ENCODE peak calls at places on chromosome 20, in six cellular contexts. V is H1, P is tibial nerve, A is A549, H is K562, Q is transverse colon. N is an unnamed sample.

GRCh38 chr20:21288587-21289370 is 14.4 kb upstream of the XRN2 start:
- DNase-seq in V (no peak), P (no peak), A (no peak), H (no peak), Q (no peak), N (no peak)

GRCh38 chr20:39112196-39112743 is 150.1 kb downstream of the DHX35 start:
- DNase-seq in V (peak; percentile 54), P (no peak), A (peak; percentile 66), H (peak; percentile 69), Q (peak; percentile 19), N (peak; percentile 71)

GRCh38 chr20:10469599-10469998 is 34.5 kb downstream of the SLX4IP start:
- DNase-seq in V (peak; percentile 23), P (peak; percentile 22), A (peak; percentile 89), H (peak; percentile 10), Q (peak; percentile 60), N (no peak)

GRCh38 chr20:15917333-15917732 is 655.9 kb downstream of the KIF16B start:
- DNase-seq in V (no peak), P (no peak), A (no peak), H (no peak), Q (no peak), N (no peak)

GRCh38 chr20:54228841-54229240 is 21.0 kb downstream of the PFDN4 start:
- DNase-seq in V (no peak), P (no peak), A (no peak), H (no peak), Q (no peak), N (no peak)

GRCh38 chr20:20710847-20711315 is 1.6 kb downstream of the RALGAPA2 start:
- DNase-seq in V (no peak), P (no peak), A (no peak), H (no peak), Q (peak; percentile 54), N (peak; percentile 77)

GRCh38 chr20:64053841-64054661 is 4.6 kb upstream of the SOX18 start:
- DNase-seq in V (no peak), P (no peak), A (peak; percentile 68), H (peak; percentile 60), Q (no peak), N (no peak)

GRCh38 chr20:63176035-63176434 is 39.9 kb downstream of the YTHDF1 start:
- DNase-seq in V (no peak), P (no peak), A (no peak), H (no peak), Q (no peak), N (no peak)

GRCh38 chr20:47310729-47311128 is 45.8 kb downstream of the ZMYND8 start:
- DNase-seq in V (no peak), P (no peak), A (no peak), H (no peak), Q (no peak), N (no peak)

GRCh38 chr20:41329435-41330342 is 10.9 kb upstream of the LPIN3 start:
- DNase-seq in V (no peak), P (peak; percentile 62), A (peak; percentile 65), H (no peak), Q (peak; percentile 64), N (peak; percentile 42)

GRCh38 chr20:12829121-12829520 is 179.7 kb upstream of the SPTLC3 start:
- DNase-seq in V (no peak), P (no peak), A (no peak), H (no peak), Q (no peak), N (no peak)

GRCh38 chr20:16035576-16035975 is 537.7 kb downstream of the KIF16B start:
- DNase-seq in V (no peak), P (no peak), A (no peak), H (no peak), Q (no peak), N (no peak)

GRCh38 chr20:3924304-3925112 is 35.3 kb downstream of the PANK2 start:
- DNase-seq in V (no peak), P (no peak), A (no peak), H (no peak), Q (no peak), N (peak; percentile 41)

GRCh38 chr20:43238833-43239232 is 49.1 kb upstream of the PTPRT start:
- DNase-seq in V (no peak), P (no peak), A (peak; percentile 6), H (peak; percentile 45), Q (no peak), N (no peak)

GRCh38 chr20:34808583-34808982 is 16.9 kb downstream of the NCOA6 start:
- DNase-seq in V (no peak), P (no peak), A (no peak), H (no peak), Q (no peak), N (no peak)

GRCh38 chr20:51884561-51884960 is 82.2 kb upstream of the SALL4 start:
- DNase-seq in V (no peak), P (no peak), A (no peak), H (no peak), Q (no peak), N (no peak)

GRCh38 chr20:18005170-18005989 is 36.6 kb downstream of the MGME1 start:
- DNase-seq in V (peak; percentile 39), P (no peak), A (no peak), H (no peak), Q (peak; percentile 29), N (no peak)

GRCh38 chr20:33811763-33812672 is 870 bp downstream of the CHMP4B start:
- DNase-seq in V (no peak), P (peak; percentile 42), A (peak; percentile 62), H (peak; percentile 44), Q (peak; percentile 67), N (peak; percentile 66)

GRCh38 chr20:35334511-35335101 is 42.4 kb upstream of the FAM83C start:
- DNase-seq in V (no peak), P (no peak), A (no peak), H (no peak), Q (no peak), N (no peak)

GRCh38 chr20:35979528-35979927 is 11.1 kb downstream of the CNBD2 start:
- DNase-seq in V (no peak), P (no peak), A (no peak), H (peak; percentile 31), Q (no peak), N (no peak)

GRCh38 chr20:38805502-38805957 is at the start of gene PPP1R16B:
- DNase-seq in V (no peak), P (no peak), A (no peak), H (peak; percentile 86), Q (peak; percentile 70), N (peak; percentile 50)

GRCh38 chr20:35007413-35007812 is 51.7 kb downstream of the MYH7B start:
- DNase-seq in V (no peak), P (peak; percentile 8), A (no peak), H (no peak), Q (peak; percentile 2), N (no peak)

GRCh38 chr20:24778585-24779031 is 170.5 kb upstream of the CST7 start:
- DNase-seq in V (no peak), P (no peak), A (no peak), H (no peak), Q (peak; percentile 19), N (peak; percentile 81)

GRCh38 chr20:53582574-53583351 is 10.9 kb downstream of the ZNF217 start:
- DNase-seq in V (no peak), P (no peak), A (peak; percentile 71), H (no peak), Q (no peak), N (peak; percentile 26)

GRCh38 chr20:57013221-57013620 is 253.2 kb downstream of the BMP7 start:
- DNase-seq in V (no peak), P (no peak), A (no peak), H (no peak), Q (no peak), N (no peak)

GRCh38 chr20:46142124-46142523 is 24.0 kb downstream of the CD40 start:
- DNase-seq in V (no peak), P (no peak), A (no peak), H (no peak), Q (no peak), N (no peak)

GRCh38 chr20:38735172-38735571 is 10.9 kb downstream of the SLC32A1 start:
- DNase-seq in V (no peak), P (no peak), A (no peak), H (no peak), Q (no peak), N (no peak)

GRCh38 chr20:24684421-24684871 is 215.0 kb downstream of the SYNDIG1 start:
- DNase-seq in V (no peak), P (no peak), A (no peak), H (no peak), Q (no peak), N (no peak)

GRCh38 chr20:49225896-49226295 is 6.7 kb downstream of the DDX27 start:
- DNase-seq in V (no peak), P (no peak), A (no peak), H (no peak), Q (no peak), N (no peak)
- TF ChIP-seq CTCF in V (no peak), P (no peak), A (no peak), H (no peak), Q (no peak), N (no peak)

DNA sequence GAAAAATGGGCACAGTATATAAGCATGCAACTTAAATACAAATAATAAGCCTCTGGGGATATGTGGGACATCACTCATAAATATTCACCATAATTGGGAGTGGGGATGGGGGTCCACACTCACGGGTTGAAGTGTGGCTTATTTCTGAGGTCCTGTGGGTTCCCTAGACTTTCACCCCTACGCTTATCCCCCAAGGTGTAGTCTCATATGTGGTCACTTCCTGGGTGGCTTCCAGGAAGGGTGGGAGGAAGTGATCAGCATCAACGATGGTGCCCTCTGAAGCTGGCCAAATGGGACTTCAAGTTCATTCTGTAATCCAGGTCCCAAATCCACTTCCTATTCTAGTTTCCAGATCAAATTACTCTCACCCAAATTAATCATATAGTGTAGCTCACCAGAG is 59.5 kb downstream of the GNAS start:
- DNase-seq in V (no peak), P (no peak), A (no peak), H (no peak), Q (no peak), N (no peak)
- TF ChIP-seq POLR2A in V (peak; percentile 14), P (no peak), A (no peak), H (peak; percentile 8), Q (no peak), N (no peak)

DNA sequence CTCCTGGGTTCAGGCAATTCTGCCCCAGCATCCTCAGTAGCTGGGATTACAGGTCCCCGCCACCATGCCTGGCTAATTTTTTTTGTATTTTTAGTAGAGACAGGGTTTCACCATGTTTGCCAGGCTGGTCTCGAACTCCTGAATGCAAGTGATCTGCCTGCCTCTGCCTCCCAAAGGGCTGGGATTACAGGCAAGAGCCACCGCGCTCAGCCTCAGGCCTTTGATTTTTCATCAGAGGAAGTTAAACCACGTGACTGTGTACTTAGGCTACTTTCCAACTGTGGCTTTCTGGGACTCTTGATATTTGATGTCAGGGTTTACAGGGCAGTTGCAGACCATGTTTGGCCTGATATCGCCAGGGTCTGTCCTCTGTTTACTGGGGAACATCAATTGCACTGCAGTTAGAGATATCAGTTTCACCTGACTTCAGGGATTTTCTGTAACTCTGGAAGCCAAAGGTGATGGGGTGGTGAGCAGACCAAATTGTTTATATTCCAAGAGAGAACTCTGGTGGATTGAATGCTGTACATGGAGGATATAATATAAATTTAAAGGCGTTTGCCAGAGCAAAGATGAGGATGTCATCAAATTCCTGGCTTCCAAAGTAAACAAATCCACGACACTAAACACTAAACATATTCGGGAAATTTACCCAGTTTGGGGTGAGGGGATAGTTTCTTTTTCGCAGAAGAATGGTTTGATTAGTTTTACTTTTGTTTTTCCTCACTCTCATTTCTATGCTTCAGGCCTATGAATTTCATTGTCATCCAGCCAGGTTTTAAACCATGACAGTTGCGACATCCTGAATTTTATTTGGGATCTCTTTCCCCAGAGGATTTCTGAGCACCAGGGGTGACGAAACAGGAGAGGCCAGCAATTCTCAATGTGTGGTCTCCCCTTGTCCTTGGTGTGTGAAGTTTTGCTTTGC is 4.2 kb downstream of the PSMF1 start:
- DNase-seq in V (no peak), P (peak; percentile 29), A (peak; percentile 57), H (no peak), Q (peak; percentile 39), N (peak; percentile 64)
- TF ChIP-seq EP300 in V (no peak), P (no peak), A (no peak), H (peak; percentile 70), Q (no peak), N (no peak)

GRCh38 chr20:61724376-61724775 is 341.3 kb downstream of the TAF4 start:
- DNase-seq in V (peak; percentile 7), P (no peak), A (peak; percentile 36), H (peak; percentile 23), Q (no peak), N (no peak)
- TF ChIP-seq CTCF in V (peak; percentile 62), P (peak; percentile 8), A (peak; percentile 25), H (peak; percentile 60), Q (no peak), N (no peak)